ENCODE peak calls at places on chromosome 22, in six cellular contexts. C is IMR-90, E is neuronal stem cell, X is H9, I is H1, Q is mesendoderm. K is an unnamed sample. For H3K4me1, the result is how much of the 10 kb centered on the place peaks cover.

GRCh38 chr22:33329398-33329797 is 271.2 kb upstream of the SYN3 start:
- DNase-seq in C (no peak), Q (no peak), X (no peak), E (no peak), I (no peak), K (no peak)

GRCh38 chr22:22342697-22343602 is 98.4 kb downstream of the VPREB1 start:
- DNase-seq in Q (peak), X (peak), C (no peak), E (peak), I (peak), K (peak)

GRCh38 chr22:29144786-29145160 is 60.9 kb upstream of the EMID1 start:
- DNase-seq in Q (no peak), X (no peak), I (no peak), E (no peak), C (no peak), K (no peak)

GRCh38 chr22:44807915-44808690 is 55.7 kb downstream of the ARHGAP8 start:
- DNase-seq in Q (peak), I (no peak), E (no peak), C (no peak), X (peak), K (no peak)

GRCh38 chr22:25318081-25318823 is 98.8 kb downstream of the CRYBB2 start:
- DNase-seq in C (no peak), I (no peak), X (peak), Q (no peak), E (no peak), K (no peak)

GRCh38 chr22:29266564-29267461 is 968 bp downstream of the RHBDD3 start:
- DNase-seq in E (no peak), C (peak), X (no peak), Q (peak), I (no peak), K (peak)

GRCh38 chr22:44926491-44927415 is 83.1 kb downstream of the PHF21B start:
- DNase-seq in Q (no peak), E (no peak), I (no peak), C (no peak), X (no peak), K (no peak)

GRCh38 chr22:47112566-47112965 is 350.1 kb downstream of the TBC1D22A start:
- DNase-seq in I (no peak), E (no peak), Q (no peak), X (no peak), C (no peak), K (no peak)

GRCh38 chr22:44671742-44672141 is 30.3 kb upstream of the PRR5 start:
- DNase-seq in E (no peak), Q (no peak), C (peak), X (no peak), I (no peak), K (peak)

GRCh38 chr22:24768537-24769374 is 5.8 kb downstream of the PIWIL3 start:
- DNase-seq in Q (peak), I (no peak), X (peak), E (peak), C (peak), K (peak)

GRCh38 chr22:47695176-47695575 is 932.7 kb downstream of the TBC1D22A start:
- DNase-seq in E (no peak), X (no peak), I (no peak), Q (no peak), C (no peak), K (no peak)

GRCh38 chr22:41526802-41527799 is 17.2 kb downstream of the POLR3H start:
- DNase-seq in C (peak), I (no peak), X (peak), Q (peak), E (no peak), K (peak)

GRCh38 chr22:36343720-36344105 is 44.1 kb downstream of the MYH9 start:
- DNase-seq in Q (no peak), E (no peak), C (no peak), X (no peak), I (no peak), K (no peak)
- H3K4me1 ChIP-seq in Q (under half), E (under half), C (under half), X (under half), I (under half), K (under half)

GRCh38 chr22:17743661-17744411 is 30.4 kb downstream of the BID start:
- DNase-seq in Q (no peak), C (no peak), I (no peak), X (peak), E (no peak), K (no peak)
- H2BK15ac ChIP-seq in Q (no peak), C (no peak), I (peak), X (no peak), E (peak), K (no peak)

GRCh38 chr22:46090051-46090591 is 60.2 kb upstream of the PPARA start:
- DNase-seq in C (no peak), I (no peak), Q (no peak), E (no peak), X (no peak), K (no peak)
- H3K4me1 ChIP-seq in C (under half), I (under half), Q (under half), E (under half), X (under half), K (under half)

GRCh38 chr22:35600466-35600865 is 16.7 kb downstream of the MB start:
- DNase-seq in C (no peak), X (no peak), Q (no peak), I (no peak), E (no peak), K (no peak)
- H2BK15ac ChIP-seq in C (no peak), X (no peak), Q (no peak), I (no peak), E (no peak), K (no peak)

GRCh38 chr22:20137113-20137512 is 5.5 kb downstream of the ZDHHC8 start:
- DNase-seq in I (no peak), Q (no peak), E (no peak), C (no peak), X (no peak), K (no peak)
- H3K4me1 ChIP-seq in I (under half), Q (under half), E (under half), C (under half), X (under half), K (half or more)

DNA sequence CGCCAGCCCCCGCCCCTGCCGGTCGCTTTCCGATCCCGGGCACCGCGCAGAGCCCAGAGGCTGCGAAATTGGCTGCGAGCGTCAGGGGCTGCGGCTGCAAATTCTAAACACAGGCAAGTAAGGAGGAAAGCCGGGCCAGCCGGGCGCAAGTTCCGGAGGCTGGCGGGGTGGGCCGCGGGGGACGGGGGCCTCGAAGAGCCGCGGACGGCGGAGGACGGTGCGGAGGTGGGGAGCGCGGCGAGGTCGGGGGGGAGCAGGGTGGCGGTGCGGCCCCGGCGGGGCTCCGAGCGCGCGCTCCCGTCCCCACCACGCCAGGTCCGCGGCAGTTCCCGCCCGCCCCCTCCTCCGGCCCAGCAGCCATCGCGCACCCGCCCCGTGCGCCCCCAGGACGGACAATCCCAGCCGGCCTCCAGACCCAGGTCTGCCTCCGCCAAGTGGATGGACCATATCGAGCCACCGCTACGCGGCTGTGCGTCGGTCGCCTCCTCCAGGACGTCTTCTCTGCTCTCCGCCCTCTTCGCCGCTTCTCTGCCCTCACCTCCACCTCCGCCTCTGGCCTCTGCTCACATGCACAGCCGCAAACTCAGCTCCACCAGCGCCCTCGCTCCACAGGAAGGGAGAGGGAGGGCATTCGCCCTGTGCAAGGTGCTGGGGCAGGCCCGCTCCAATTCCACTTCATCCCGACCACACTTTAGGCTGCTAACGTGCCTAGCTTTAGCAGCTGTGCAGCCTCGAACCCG is 7.2 kb downstream of the ELFN2 start:
- DNase-seq in X (peak), C (peak), E (no peak), Q (peak), I (peak), K (peak)
- H2BK15ac ChIP-seq in X (no peak), C (no peak), E (peak), Q (no peak), I (peak), K (no peak)

GRCh38 chr22:35846804-35847203 is 129.1 kb downstream of the APOL5 start:
- DNase-seq in I (no peak), Q (no peak), E (no peak), C (no peak), X (no peak), K (no peak)
- H3K4me1 ChIP-seq in I (under half), Q (under half), E (under half), C (under half), X (under half), K (under half)

GRCh38 chr22:49850021-49850911 is 3.4 kb upstream of the ZBED4 start:
- DNase-seq in I (no peak), C (no peak), Q (no peak), X (no peak), E (no peak), K (no peak)

GRCh38 chr22:49848690-49849160 is 4.9 kb upstream of the ZBED4 start:
- DNase-seq in C (no peak), E (no peak), I (no peak), Q (no peak), X (no peak), K (no peak)

GRCh38 chr22:49845666-49846459 is 7.8 kb upstream of the ZBED4 start:
- DNase-seq in Q (no peak), I (no peak), X (no peak), E (no peak), C (no peak), K (no peak)

GRCh38 chr22:49849161-49850020 is 4.3 kb upstream of the ZBED4 start:
- DNase-seq in I (no peak), X (no peak), C (no peak), Q (no peak), E (no peak), K (no peak)

DNA sequence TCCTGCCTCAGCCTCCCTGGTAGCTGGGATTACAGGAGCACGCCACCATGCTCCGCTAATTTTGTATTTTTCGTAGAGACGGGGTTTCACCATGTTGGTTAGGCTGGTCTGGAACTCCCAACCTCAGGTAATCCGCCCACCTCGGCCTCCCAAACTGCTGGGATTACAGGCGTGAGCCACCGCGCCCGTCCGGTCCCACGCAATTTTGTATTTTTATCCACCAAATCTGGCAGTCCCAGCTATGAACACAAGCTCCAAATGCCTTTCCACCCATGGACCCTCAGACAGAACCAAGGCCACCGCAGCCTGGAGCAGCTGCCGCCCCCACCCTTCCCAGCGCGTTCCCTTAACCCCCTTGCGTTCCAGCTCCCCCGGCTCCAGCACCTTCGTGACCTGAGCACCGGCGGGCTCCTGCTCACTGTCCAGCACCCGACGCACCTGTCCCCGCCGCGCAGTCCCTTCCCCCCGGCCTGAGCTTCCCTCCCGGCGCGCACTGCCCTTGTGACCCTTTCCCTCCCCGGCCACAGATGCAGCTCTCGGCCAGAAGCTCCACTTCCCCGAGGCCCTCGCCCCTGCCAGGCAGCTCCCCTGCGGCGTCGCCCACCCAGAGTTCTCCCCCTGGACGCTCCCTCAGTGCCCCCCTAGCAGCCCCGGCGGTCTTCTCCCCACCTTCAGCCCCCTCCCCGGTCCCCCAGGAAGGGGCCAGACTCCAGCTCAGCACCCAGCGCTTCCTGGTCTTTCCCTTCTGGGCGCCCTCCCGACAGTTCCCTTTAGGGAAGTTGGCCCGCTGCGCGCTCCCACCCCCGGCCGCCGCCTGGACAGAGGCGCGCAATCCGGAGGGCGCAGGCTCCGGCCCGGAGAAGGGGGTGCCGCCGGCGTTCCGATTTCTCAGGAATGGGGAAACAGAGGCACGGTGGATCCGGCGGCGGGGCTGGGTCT is 5.6 kb upstream of the ZBED4 start:
- DNase-seq in I (no peak), C (no peak), Q (no peak), E (no peak), X (no peak), K (no peak)
- H2BK15ac ChIP-seq in I (no peak), C (no peak), Q (no peak), E (no peak), X (no peak), K (no peak)

GRCh38 chr22:46092646-46093410 is 57.5 kb upstream of the PPARA start:
- DNase-seq in X (no peak), E (no peak), I (no peak), Q (no peak), C (no peak), K (no peak)
- H3K4me1 ChIP-seq in X (under half), E (under half), I (under half), Q (under half), C (under half), K (under half)

K was measured in mesenchymal stem cell.